ENCODE peak calls at places on chromosomes 7 and 10, in four cellular contexts. One of them, this sample, is unnamed.

GRCh38 chr10:78405781-78406180 is 372.1 kb downstream of the RPS24 start:
- DNase-seq in GM13977: no peak
- DNase-seq in GM23248: peak; percentile 23
- DNase-seq in activated CD4-positive, CD25-positive, alpha-beta regulatory T cell: no peak
- DNase-seq in this sample: no peak

GRCh38 chr10:98312816-98313215 is 44.8 kb upstream of the LOXL4 start:
- DNase-seq in activated CD4-positive, CD25-positive, alpha-beta regulatory T cell: no peak
- DNase-seq in GM23248: no peak
- DNase-seq in GM13977: no peak
- DNase-seq in this sample: no peak

GRCh38 chr10:50527438-50528043 is 96.2 kb downstream of the SGMS1 start:
- DNase-seq in activated CD4-positive, CD25-positive, alpha-beta regulatory T cell: no peak
- DNase-seq in GM23248: no peak
- DNase-seq in GM13977: no peak
- DNase-seq in this sample: peak; percentile 12

GRCh38 chr10:46525177-46525823 is 31.2 kb downstream of the GPRIN2 start:
- DNase-seq in activated CD4-positive, CD25-positive, alpha-beta regulatory T cell: no peak
- DNase-seq in GM23248: peak; percentile 85
- DNase-seq in GM13977: no peak
- DNase-seq in this sample: no peak

GRCh38 chr10:129417882-129418281 is 49.2 kb upstream of the MGMT start:
- DNase-seq in GM23248: peak; percentile 20
- DNase-seq in GM13977: no peak
- DNase-seq in activated CD4-positive, CD25-positive, alpha-beta regulatory T cell: no peak
- DNase-seq in this sample: peak; percentile 34

GRCh38 chr7:153930681-153931080 is 121.5 kb upstream of the DPP6 start:
- DNase-seq in activated CD4-positive, CD25-positive, alpha-beta regulatory T cell: no peak
- DNase-seq in GM23248: no peak
- DNase-seq in GM13977: no peak
- DNase-seq in this sample: no peak

GRCh38 chr10:61789031-61789430 is 112.5 kb upstream of the ARID5B start:
- DNase-seq in GM23248: no peak
- DNase-seq in GM13977: no peak
- DNase-seq in activated CD4-positive, CD25-positive, alpha-beta regulatory T cell: no peak
- DNase-seq in this sample: no peak

GRCh38 chr10:114697061-114697598 is 39.1 kb upstream of the ABLIM1 start:
- DNase-seq in activated CD4-positive, CD25-positive, alpha-beta regulatory T cell: no peak
- DNase-seq in GM23248: peak; percentile 74
- DNase-seq in GM13977: no peak
- DNase-seq in this sample: no peak

GRCh38 chr7:12418452-12418851 is 14.8 kb upstream of the VWDE start:
- DNase-seq in activated CD4-positive, CD25-positive, alpha-beta regulatory T cell: no peak
- DNase-seq in GM13977: no peak
- DNase-seq in GM23248: no peak
- DNase-seq in this sample: no peak

GRCh38 chr10:95767884-95768556 is 12.1 kb downstream of the ENTPD1 start:
- DNase-seq in GM13977: no peak
- DNase-seq in activated CD4-positive, CD25-positive, alpha-beta regulatory T cell: no peak
- DNase-seq in GM23248: peak; percentile 37
- DNase-seq in this sample: no peak

GRCh38 chr7:103989785-103990775 is 622 bp upstream of the RELN start:
- DNase-seq in GM23248: peak; percentile 54
- DNase-seq in activated CD4-positive, CD25-positive, alpha-beta regulatory T cell: no peak
- DNase-seq in GM13977: peak; percentile 37
- DNase-seq in this sample: no peak

GRCh38 chr10:129877773-129878371 is 86.2 kb downstream of the EBF3 start:
- DNase-seq in GM23248: peak; percentile 23
- DNase-seq in GM13977: no peak
- DNase-seq in activated CD4-positive, CD25-positive, alpha-beta regulatory T cell: peak; percentile 3
- DNase-seq in this sample: no peak

GRCh38 chr10:71150811-71151210 is 61.6 kb upstream of the UNC5B start:
- DNase-seq in GM13977: no peak
- DNase-seq in activated CD4-positive, CD25-positive, alpha-beta regulatory T cell: no peak
- DNase-seq in GM23248: no peak
- DNase-seq in this sample: no peak

GRCh38 chr7:130649004-130649790 is 19.4 kb downstream of the COPG2 start:
- DNase-seq in GM23248: peak; percentile 85
- DNase-seq in GM13977: peak; percentile 48
- DNase-seq in activated CD4-positive, CD25-positive, alpha-beta regulatory T cell: no peak
- DNase-seq in this sample: no peak

GRCh38 chr10:57925045-57925444 is 342.6 kb downstream of the IPMK start:
- DNase-seq in GM13977: no peak
- DNase-seq in GM23248: no peak
- DNase-seq in activated CD4-positive, CD25-positive, alpha-beta regulatory T cell: no peak
- DNase-seq in this sample: no peak

GRCh38 chr7:148556892-148557291 is 33.7 kb upstream of the C7orf33 start:
- DNase-seq in GM23248: no peak
- DNase-seq in GM13977: no peak
- DNase-seq in activated CD4-positive, CD25-positive, alpha-beta regulatory T cell: no peak
- DNase-seq in this sample: no peak

GRCh38 chr10:16992611-16993119 is 136.9 kb downstream of the CUBN start:
- DNase-seq in GM23248: peak; percentile 53
- DNase-seq in GM13977: no peak
- DNase-seq in activated CD4-positive, CD25-positive, alpha-beta regulatory T cell: no peak
- DNase-seq in this sample: no peak

GRCh38 chr10:133357293-133358151 is at the start of gene FUOM:
- DNase-seq in activated CD4-positive, CD25-positive, alpha-beta regulatory T cell: peak; percentile 55
- DNase-seq in GM13977: peak; percentile 98
- DNase-seq in GM23248: peak; percentile 70
- DNase-seq in this sample: no peak

GRCh38 chr7:142311876-142312275 is 54.0 kb upstream of the PRSS58 start:
- DNase-seq in GM13977: no peak
- DNase-seq in GM23248: no peak
- DNase-seq in activated CD4-positive, CD25-positive, alpha-beta regulatory T cell: no peak
- DNase-seq in this sample: peak; percentile 34

GRCh38 chr7:84372712-84373111 is 178.1 kb upstream of the SEMA3A start:
- DNase-seq in activated CD4-positive, CD25-positive, alpha-beta regulatory T cell: no peak
- DNase-seq in GM23248: peak; percentile 47
- DNase-seq in GM13977: no peak
- DNase-seq in this sample: no peak

GRCh38 chr7:107463139-107464078 is 6.4 kb upstream of the GPR22 start:
- DNase-seq in GM23248: peak; percentile 82
- DNase-seq in GM13977: peak; percentile 12
- DNase-seq in activated CD4-positive, CD25-positive, alpha-beta regulatory T cell: no peak
- DNase-seq in this sample: no peak

GRCh38 chr7:19404912-19405329 is 259.7 kb upstream of the FERD3L start:
- DNase-seq in activated CD4-positive, CD25-positive, alpha-beta regulatory T cell: no peak
- DNase-seq in GM13977: no peak
- DNase-seq in GM23248: peak; percentile 96
- DNase-seq in this sample: no peak

GRCh38 chr10:79027147-79028055 is 41.4 kb upstream of the ZMIZ1 start:
- DNase-seq in GM23248: no peak
- DNase-seq in activated CD4-positive, CD25-positive, alpha-beta regulatory T cell: no peak
- DNase-seq in GM13977: no peak
- DNase-seq in this sample: no peak

GRCh38 chr10:79073784-79074432 is 5.1 kb downstream of the ZMIZ1 start:
- DNase-seq in GM23248: no peak
- DNase-seq in activated CD4-positive, CD25-positive, alpha-beta regulatory T cell: no peak
- DNase-seq in GM13977: no peak
- DNase-seq in this sample: no peak

This sample was measured in esophagus muscularis mucosa.